ENCODE peak calls at places on chromosome 6, in seven cellular contexts. X is activated T-cell treated with anti-CD3 and anti-CD28 coated beads for 4 hours; T is stromal cell of bone marrow; K is stimulated activated naive B cell treated with anti-CD40 and anti-IgM and Interleukin-4, amounts not matched to agents 10 μg/mL and 1 μg/mL and 100 μg/mL, for 72 hours; I is NCI-H1105; Z is CD8-positive, alpha-beta memory T cell; A is A172. C is an unnamed sample.

GRCh38 chr6:408599-409102 is 17.1 kb downstream of the IRF4 start:
- DNase-seq in X (no peak), T (peak; percentile 40), K (no peak), I (no peak), Z (no peak), A (peak; percentile 77), C (peak; percentile 43)

GRCh38 chr6:35299674-35300073 is 2.1 kb downstream of the DEF6 start:
- DNase-seq in X (no peak), T (no peak), K (peak; percentile 35), I (no peak), Z (no peak), A (no peak), C (no peak)

GRCh38 chr6:163412345-163412744 is 2.2 kb upstream of the QKI start:
- DNase-seq in X (no peak), T (no peak), K (no peak), I (no peak), Z (no peak), A (no peak), C (no peak)

GRCh38 chr6:42088101-42088591 is 37.8 kb downstream of the TAF8 start:
- DNase-seq in X (no peak), T (no peak), K (no peak), I (no peak), Z (no peak), A (peak; percentile 86), C (no peak)

GRCh38 chr6:35173068-35174042 is 32.2 kb upstream of the TCP11 start:
- DNase-seq in X (no peak), T (no peak), K (no peak), I (no peak), Z (no peak), A (peak; percentile 62), C (peak; percentile 76)

GRCh38 chr6:109351231-109352132 is 30.8 kb downstream of the CD164 start:
- DNase-seq in X (no peak), T (peak; percentile 29), K (no peak), I (no peak), Z (no peak), A (peak; percentile 67), C (no peak)

GRCh38 chr6:30820196-30820595 is 64.1 kb upstream of the DDR1 start:
- DNase-seq in X (no peak), T (peak; percentile 81), K (no peak), I (no peak), Z (no peak), A (peak; percentile 89), C (peak; percentile 40)

GRCh38 chr6:88013015-88013414 is 34.6 kb upstream of the SPACA1 start:
- DNase-seq in X (no peak), T (no peak), K (no peak), I (no peak), Z (no peak), A (peak; percentile 3), C (no peak)

GRCh38 chr6:122726649-122727048 is 52.9 kb upstream of the FABP7 start:
- DNase-seq in X (no peak), T (no peak), K (no peak), I (no peak), Z (no peak), A (peak; percentile 19), C (no peak)

GRCh38 chr6:33781105-33781975 is 7.6 kb downstream of the LEMD2 start:
- DNase-seq in X (no peak), T (no peak), K (no peak), I (no peak), Z (no peak), A (peak; percentile 94), C (no peak)

GRCh38 chr6:123769431-123769830 is 34.2 kb upstream of the NKAIN2 start:
- DNase-seq in X (no peak), T (no peak), K (no peak), I (no peak), Z (no peak), A (no peak), C (no peak)

GRCh38 chr6:82568290-82568993 is 204.8 kb downstream of the TPBG start:
- DNase-seq in X (no peak), T (no peak), K (no peak), I (no peak), Z (no peak), A (no peak), C (no peak)

GRCh38 chr6:142612956-142613355 is 311.1 kb downstream of the ADGRG6 start:
- DNase-seq in X (no peak), T (no peak), K (no peak), I (no peak), Z (no peak), A (peak; percentile 27), C (no peak)

GRCh38 chr6:110095101-110095500 is 84.4 kb downstream of the WASF1 start:
- DNase-seq in X (no peak), T (no peak), K (no peak), I (no peak), Z (no peak), A (no peak), C (no peak)

GRCh38 chr6:126127662-126128061 is 141.3 kb downstream of the TRMT11 start:
- DNase-seq in X (no peak), T (no peak), K (no peak), I (no peak), Z (no peak), A (no peak), C (no peak)

GRCh38 chr6:3318226-3318625 is 59.5 kb downstream of the PSMG4 start:
- DNase-seq in X (peak; percentile 7), T (no peak), K (no peak), I (no peak), Z (no peak), A (no peak), C (no peak)

GRCh38 chr6:72182337-72183246 is 296.2 kb downstream of the RIMS1 start:
- DNase-seq in X (no peak), T (peak; percentile 5), K (peak; percentile 6), I (peak; percentile 89), Z (no peak), A (no peak), C (no peak)

GRCh38 chr6:150993253-150993652 is 127.8 kb downstream of the MTHFD1L start:
- DNase-seq in X (no peak), T (no peak), K (no peak), I (no peak), Z (no peak), A (no peak), C (no peak)

GRCh38 chr6:104951677-104952076 is 5.2 kb upstream of the LIN28B start:
- DNase-seq in X (no peak), T (no peak), K (no peak), I (no peak), Z (no peak), A (no peak), C (no peak)

GRCh38 chr6:80154160-80154559 is 47.7 kb downstream of the BCKDHB start:
- DNase-seq in X (no peak), T (no peak), K (no peak), I (no peak), Z (no peak), A (no peak), C (no peak)

GRCh38 chr6:7652957-7653356 is 63.0 kb downstream of the SNRNP48 start:
- DNase-seq in X (no peak), T (no peak), K (no peak), I (no peak), Z (no peak), A (no peak), C (no peak)

GRCh38 chr6:128319946-128320345 is 200.5 kb downstream of the PTPRK start:
- DNase-seq in X (no peak), T (no peak), K (no peak), I (no peak), Z (no peak), A (no peak), C (no peak)

GRCh38 chr6:64694356-64694755 is 1012.7 kb downstream of the EYS start:
- DNase-seq in X (no peak), T (no peak), K (no peak), I (no peak), Z (no peak), A (no peak), C (no peak)

GRCh38 chr6:98124176-98124575 is 710.2 kb upstream of the POU3F2 start:
- DNase-seq in X (no peak), T (no peak), K (no peak), I (no peak), Z (no peak), A (peak; percentile 21), C (no peak)

GRCh38 chr6:100472674-100473073 is 8.0 kb upstream of the SIM1 start:
- DNase-seq in X (no peak), T (no peak), K (no peak), I (no peak), Z (no peak), A (peak; percentile 81), C (no peak)

GRCh38 chr6:13384506-13384905 is 56.2 kb upstream of the TBC1D7 start:
- DNase-seq in X (no peak), T (no peak), K (no peak), I (no peak), Z (no peak), A (no peak), C (no peak)

GRCh38 chr6:158328446-158328845 is 16.2 kb downstream of the TULP4 start:
- DNase-seq in X (no peak), T (no peak), K (no peak), I (no peak), Z (no peak), A (no peak), C (no peak)

GRCh38 chr6:31065556-31065955 is 46.8 kb downstream of the C6orf15 start:
- DNase-seq in X (no peak), T (no peak), K (no peak), I (no peak), Z (no peak), A (no peak), C (no peak)

GRCh38 chr6:26157150-26157837 is 70.1 kb downstream of the HFE start:
- DNase-seq in X (peak; percentile 41), T (no peak), K (peak; percentile 82), I (peak; percentile 62), Z (peak; percentile 80), A (no peak), C (no peak)

GRCh38 chr6:105320766-105321165 is 82.1 kb downstream of the PREP start:
- DNase-seq in X (no peak), T (no peak), K (no peak), I (peak; percentile 74), Z (no peak), A (no peak), C (no peak)

GRCh38 chr6:133903855-133904254 is 14.9 kb downstream of the TCF21 start:
- DNase-seq in X (no peak), T (no peak), K (no peak), I (no peak), Z (no peak), A (no peak), C (no peak)

GRCh38 chr6:148055410-148055809 is 287.2 kb upstream of the SASH1 start:
- DNase-seq in X (no peak), T (no peak), K (no peak), I (no peak), Z (no peak), A (no peak), C (no peak)

GRCh38 chr6:144149558-144149893 is 791 bp upstream of the STX11 start:
- DNase-seq in X (no peak), T (no peak), K (no peak), I (no peak), Z (no peak), A (no peak), C (no peak)

GRCh38 chr6:80356000-80356399 is 249.5 kb downstream of the BCKDHB start:
- DNase-seq in X (no peak), T (no peak), K (no peak), I (no peak), Z (no peak), A (no peak), C (no peak)

GRCh38 chr6:70520575-70520974 is 46.2 kb upstream of the SDHAF4 start:
- DNase-seq in X (no peak), T (no peak), K (no peak), I (no peak), Z (no peak), A (no peak), C (no peak)